ENCODE peak calls at places on chromosomes 3 and 15, in four cellular contexts. D, T, J and H are unnamed samples.

GRCh38 chr3:111210003-111210699 is 138.5 kb downstream of the NECTIN3 start:
- DNase-seq in D (no peak), T (peak), J (peak), H (no peak)

GRCh38 chr3:177300039-177300833 is 103.0 kb upstream of the TBL1XR1 start:
- DNase-seq in D (no peak), T (no peak), J (peak), H (no peak)

GRCh38 chr3:48945856-48946549 is 27.4 kb downstream of the ARIH2 start:
- DNase-seq in D (no peak), T (no peak), J (no peak), H (no peak)

GRCh38 chr15:76059320-76060097 is at the start of gene TMEM266:
- DNase-seq in D (peak), T (no peak), J (peak), H (peak)

GRCh38 chr3:154364849-154365248 is 40.6 kb upstream of the DHX36 start:
- DNase-seq in D (no peak), T (no peak), J (peak), H (no peak)

GRCh38 chr3:32972482-32973146 is 21.2 kb downstream of the CCR4 start:
- DNase-seq in D (no peak), T (no peak), J (no peak), H (no peak)

GRCh38 chr3:133821767-133822638 is 16.4 kb downstream of the SRPRB start:
- DNase-seq in D (peak), T (no peak), J (peak), H (no peak)

GRCh38 chr15:53193149-53193548 is 403.0 kb upstream of the ONECUT1 start:
- DNase-seq in D (no peak), T (no peak), J (peak), H (no peak)

GRCh38 chr3:76664816-76665215 is 375.1 kb upstream of the ROBO2 start:
- DNase-seq in D (no peak), T (no peak), J (no peak), H (no peak)

GRCh38 chr15:83339396-83339795 is 54.9 kb upstream of the BNC1 start:
- DNase-seq in D (no peak), T (no peak), J (no peak), H (no peak)

GRCh38 chr3:128218858-128219257 is 65.6 kb downstream of the EEFSEC start:
- DNase-seq in D (no peak), T (no peak), J (no peak), H (no peak)

GRCh38 chr3:179421500-179421899 is 29.8 kb downstream of the GNB4 start:
- DNase-seq in D (peak), T (no peak), J (no peak), H (no peak)

GRCh38 chr15:61253186-61253585 is 24.1 kb upstream of the RORA start:
- DNase-seq in D (no peak), T (no peak), J (no peak), H (no peak)

GRCh38 chr3:37855363-37855970 is 6.2 kb upstream of the CTDSPL start:
- DNase-seq in D (peak), T (no peak), J (peak), H (peak)

GRCh38 chr3:188128905-188129304 is 25.1 kb upstream of the LPP start:
- DNase-seq in D (no peak), T (no peak), J (no peak), H (no peak)

GRCh38 chr3:143443851-143444331 is 324.3 kb downstream of the CHST2 start:
- DNase-seq in D (peak), T (peak), J (peak), H (no peak)

GRCh38 chr3:152405915-152406802 is 137.4 kb downstream of the MBNL1 start:
- DNase-seq in D (peak), T (no peak), J (peak), H (no peak)

GRCh38 chr15:48703544-48703943 is 58.0 kb upstream of the FBN1 start:
- DNase-seq in D (no peak), T (peak), J (peak), H (no peak)

GRCh38 chr3:38805765-38806386 is 10.1 kb downstream of the SCN10A start:
- DNase-seq in D (peak), T (no peak), J (peak), H (peak)

GRCh38 chr15:67833504-67834248 is 6.2 kb downstream of the RNU6-1 start:
- DNase-seq in D (no peak), T (no peak), J (peak), H (peak)

GRCh38 chr15:79208179-79208578 is 74.3 kb upstream of the ANKRD34C start:
- DNase-seq in D (no peak), T (no peak), J (peak), H (no peak)

GRCh38 chr3:67006460-67006859 is 8.4 kb downstream of the KBTBD8 start:
- DNase-seq in D (no peak), T (no peak), J (no peak), H (no peak)

GRCh38 chr3:122392868-122393844 is 9.2 kb downstream of the FAM162A start:
- DNase-seq in D (peak), T (no peak), J (peak), H (peak)

GRCh38 chr3:172709776-172710708 is 825 bp downstream of the NCEH1 start:
- DNase-seq in D (peak), T (no peak), J (peak), H (no peak)

GRCh38 chr3:126355251-126355650 is 2.0 kb downstream of the KLF15 start:
- DNase-seq in D (peak), T (no peak), J (no peak), H (no peak)

GRCh38 chr15:71328453-71328852 is 213.2 kb downstream of the THSD4 start:
- DNase-seq in D (no peak), T (no peak), J (no peak), H (no peak)

DNA sequence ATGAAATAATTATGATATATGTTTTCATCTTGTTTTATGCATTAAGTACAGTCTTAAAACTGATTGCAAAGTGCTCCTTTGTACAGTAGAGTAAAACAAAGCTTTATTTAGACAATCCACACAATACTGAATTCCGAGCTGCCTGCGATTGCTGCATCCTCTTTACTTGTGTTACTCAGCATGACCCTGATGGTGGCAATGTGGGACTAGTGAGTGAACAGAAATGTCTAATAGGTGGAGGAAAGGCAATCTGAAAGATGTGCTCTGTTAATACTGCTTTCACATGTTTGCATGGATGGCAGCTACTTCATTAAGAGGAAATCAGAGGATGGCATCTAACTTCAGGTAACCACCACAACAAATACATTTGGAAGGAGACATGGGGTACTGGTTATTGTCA is 930.4 kb upstream of the SEMA6D start:
- DNase-seq in D (no peak), T (no peak), J (no peak), H (no peak)
- TF ChIP-seq CTCF in D (no peak), T (peak), J (no peak), H (no peak)

DNA sequence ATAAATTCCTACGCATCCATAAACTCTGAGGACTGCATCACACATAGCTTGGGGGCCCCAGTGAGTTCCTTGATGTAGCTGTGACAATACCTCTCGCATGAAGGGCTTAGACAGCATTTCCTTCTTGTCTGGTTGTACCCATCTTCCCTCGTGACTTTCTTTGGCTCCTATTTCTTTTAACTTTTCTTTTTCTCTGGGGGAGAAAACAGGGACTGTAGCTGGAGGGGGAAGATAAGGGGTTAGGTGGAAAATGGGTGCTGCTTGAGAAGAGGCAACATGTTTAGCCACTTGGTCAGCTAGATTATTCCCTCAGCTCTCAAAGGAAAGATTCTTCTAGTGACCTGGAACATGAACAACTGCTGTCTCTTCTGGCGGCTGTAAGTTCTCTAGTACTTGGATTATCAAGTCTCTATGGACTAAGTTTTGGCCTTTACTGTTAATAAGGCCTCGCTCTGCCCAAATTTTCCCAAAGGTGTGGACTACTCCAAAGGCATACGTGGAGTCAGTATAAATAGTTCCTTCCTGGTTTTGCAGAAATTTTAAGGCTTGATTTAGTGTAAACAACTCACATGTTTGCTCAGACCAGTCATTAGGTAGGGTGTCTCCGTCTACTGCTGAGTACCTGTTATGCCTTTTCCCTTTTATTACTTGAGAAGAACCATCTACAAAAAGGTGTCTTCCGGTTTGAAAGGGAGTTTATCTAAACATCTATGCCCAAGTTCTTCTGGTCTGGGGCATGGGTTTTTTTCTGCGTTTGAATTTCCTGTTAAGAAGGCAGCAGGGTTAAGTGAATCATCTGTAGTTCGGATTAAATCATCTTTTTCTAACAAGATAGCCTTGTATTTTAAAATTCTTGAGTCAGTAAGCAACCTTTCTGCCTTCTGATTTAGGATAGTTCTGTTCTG is 21.0 kb upstream of the ATG7 start:
- DNase-seq in D (no peak), T (no peak), J (peak), H (no peak)
- TF ChIP-seq CTCF in D (no peak), T (no peak), J (no peak), H (no peak)

GRCh38 chr15:69979269-69979668 is 118.4 kb downstream of the TLE3 start:
- DNase-seq in D (no peak), T (no peak), J (peak), H (peak)
- TF ChIP-seq CTCF in D (no peak), T (no peak), J (no peak), H (peak)

DNA sequence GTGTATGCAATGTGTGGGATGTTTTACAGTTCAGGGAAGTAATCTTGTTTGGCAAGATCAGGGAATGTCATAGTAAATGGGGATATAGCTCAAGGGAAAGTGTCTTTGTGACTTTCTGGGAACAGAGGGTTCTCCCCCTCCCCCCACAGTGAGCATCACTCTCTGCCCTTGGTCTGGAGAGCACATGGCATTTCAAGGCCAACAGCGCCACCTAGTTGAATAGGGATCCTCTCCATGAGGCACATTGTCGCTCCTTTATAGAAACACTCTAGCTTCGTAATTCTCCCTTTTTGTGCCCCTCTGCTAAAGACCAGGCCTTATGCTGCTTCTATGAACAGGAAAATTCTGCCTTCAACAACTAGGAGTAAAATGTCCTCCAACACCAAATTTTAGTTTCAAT is 37.1 kb upstream of the ARNT2 start:
- DNase-seq in D (no peak), T (no peak), J (peak), H (no peak)
- TF ChIP-seq CTCF in D (no peak), T (no peak), J (peak), H (peak)